ENCODE peak calls at places on chromosomes 7 and 10, in nine cellular contexts. One of them, this sample, is unnamed.

GRCh38 chr10:75234683-75235374 is 928 bp downstream of the COMTD1 start:
- DNase-seq in activated T-helper 9 cell treated with anti-CD3 and anti-CD28 coated beads, Interleukin-2, amount 50 U/mL, for 16 hours: no peak
- DNase-seq in NCI-H1694 treated with DMSO at 0.1 percent for 48 hours: no peak
- DNase-seq in hippocampal formation: no peak
- DNase-seq in NCI-H1092 treated with DMSO at 0.1 percent for 48 hours: peak
- DNase-seq in endothelial cell: peak
- DNase-seq in D341Med: no peak
- DNase-seq in dermis microvascular lymphatic vessel endothelial cell: no peak
- DNase-seq in AG08395: no peak
- DNase-seq in this sample: no peak

GRCh38 chr7:103609778-103610177 is 163.8 kb upstream of the SLC26A5 start:
- DNase-seq in endothelial cell: no peak
- DNase-seq in D341Med: no peak
- DNase-seq in NCI-H1092 treated with DMSO at 0.1 percent for 48 hours: no peak
- DNase-seq in NCI-H1694 treated with DMSO at 0.1 percent for 48 hours: no peak
- DNase-seq in hippocampal formation: no peak
- DNase-seq in dermis microvascular lymphatic vessel endothelial cell: no peak
- DNase-seq in AG08395: no peak
- DNase-seq in activated T-helper 9 cell treated with anti-CD3 and anti-CD28 coated beads, Interleukin-2, amount 50 U/mL, for 16 hours: no peak
- DNase-seq in this sample: no peak

GRCh38 chr10:6431861-6432260 is 148.2 kb downstream of the PRKCQ start:
- DNase-seq in NCI-H1092 treated with DMSO at 0.1 percent for 48 hours: no peak
- DNase-seq in NCI-H1694 treated with DMSO at 0.1 percent for 48 hours: no peak
- DNase-seq in activated T-helper 9 cell treated with anti-CD3 and anti-CD28 coated beads, Interleukin-2, amount 50 U/mL, for 16 hours: no peak
- DNase-seq in dermis microvascular lymphatic vessel endothelial cell: no peak
- DNase-seq in D341Med: no peak
- DNase-seq in hippocampal formation: no peak
- DNase-seq in endothelial cell: no peak
- DNase-seq in AG08395: no peak
- DNase-seq in this sample: no peak

GRCh38 chr7:95847061-95847460 is 74.7 kb downstream of the DYNC1I1 start:
- DNase-seq in D341Med: no peak
- DNase-seq in hippocampal formation: no peak
- DNase-seq in NCI-H1694 treated with DMSO at 0.1 percent for 48 hours: no peak
- DNase-seq in endothelial cell: no peak
- DNase-seq in activated T-helper 9 cell treated with anti-CD3 and anti-CD28 coated beads, Interleukin-2, amount 50 U/mL, for 16 hours: no peak
- DNase-seq in AG08395: no peak
- DNase-seq in NCI-H1092 treated with DMSO at 0.1 percent for 48 hours: no peak
- DNase-seq in dermis microvascular lymphatic vessel endothelial cell: no peak
- DNase-seq in this sample: no peak

GRCh38 chr10:1903982-1904381 is 166.7 kb upstream of the ADARB2 start:
- DNase-seq in hippocampal formation: no peak
- DNase-seq in activated T-helper 9 cell treated with anti-CD3 and anti-CD28 coated beads, Interleukin-2, amount 50 U/mL, for 16 hours: no peak
- DNase-seq in endothelial cell: no peak
- DNase-seq in dermis microvascular lymphatic vessel endothelial cell: no peak
- DNase-seq in AG08395: no peak
- DNase-seq in D341Med: no peak
- DNase-seq in NCI-H1092 treated with DMSO at 0.1 percent for 48 hours: no peak
- DNase-seq in NCI-H1694 treated with DMSO at 0.1 percent for 48 hours: no peak
- DNase-seq in this sample: no peak

GRCh38 chr7:44325811-44326241 is 432 bp upstream of the CAMK2B start:
- DNase-seq in AG08395: no peak
- DNase-seq in activated T-helper 9 cell treated with anti-CD3 and anti-CD28 coated beads, Interleukin-2, amount 50 U/mL, for 16 hours: no peak
- DNase-seq in hippocampal formation: no peak
- DNase-seq in D341Med: peak
- DNase-seq in NCI-H1694 treated with DMSO at 0.1 percent for 48 hours: peak
- DNase-seq in endothelial cell: no peak
- DNase-seq in NCI-H1092 treated with DMSO at 0.1 percent for 48 hours: peak
- DNase-seq in dermis microvascular lymphatic vessel endothelial cell: no peak
- DNase-seq in this sample: no peak

GRCh38 chr10:71494980-71495381 is 98.3 kb downstream of the CDH23 start:
- DNase-seq in activated T-helper 9 cell treated with anti-CD3 and anti-CD28 coated beads, Interleukin-2, amount 50 U/mL, for 16 hours: no peak
- DNase-seq in AG08395: no peak
- DNase-seq in D341Med: no peak
- DNase-seq in endothelial cell: no peak
- DNase-seq in dermis microvascular lymphatic vessel endothelial cell: no peak
- DNase-seq in hippocampal formation: no peak
- DNase-seq in NCI-H1694 treated with DMSO at 0.1 percent for 48 hours: no peak
- DNase-seq in NCI-H1092 treated with DMSO at 0.1 percent for 48 hours: no peak
- DNase-seq in this sample: no peak

GRCh38 chr7:92496876-92497275 is 19.1 kb upstream of the ERVW-1 start:
- DNase-seq in endothelial cell: no peak
- DNase-seq in NCI-H1092 treated with DMSO at 0.1 percent for 48 hours: no peak
- DNase-seq in NCI-H1694 treated with DMSO at 0.1 percent for 48 hours: no peak
- DNase-seq in activated T-helper 9 cell treated with anti-CD3 and anti-CD28 coated beads, Interleukin-2, amount 50 U/mL, for 16 hours: no peak
- DNase-seq in dermis microvascular lymphatic vessel endothelial cell: no peak
- DNase-seq in D341Med: no peak
- DNase-seq in AG08395: no peak
- DNase-seq in hippocampal formation: no peak
- DNase-seq in this sample: no peak

GRCh38 chr7:158549176-158549833 is 38.3 kb downstream of the PTPRN2 start:
- DNase-seq in AG08395: no peak
- DNase-seq in activated T-helper 9 cell treated with anti-CD3 and anti-CD28 coated beads, Interleukin-2, amount 50 U/mL, for 16 hours: no peak
- DNase-seq in NCI-H1694 treated with DMSO at 0.1 percent for 48 hours: no peak
- DNase-seq in dermis microvascular lymphatic vessel endothelial cell: no peak
- DNase-seq in endothelial cell: no peak
- DNase-seq in hippocampal formation: peak
- DNase-seq in NCI-H1092 treated with DMSO at 0.1 percent for 48 hours: no peak
- DNase-seq in D341Med: no peak
- DNase-seq in this sample: no peak

GRCh38 chr7:106756884-106757283 is 95.9 kb upstream of the CCDC71L start:
- DNase-seq in activated T-helper 9 cell treated with anti-CD3 and anti-CD28 coated beads, Interleukin-2, amount 50 U/mL, for 16 hours: no peak
- DNase-seq in dermis microvascular lymphatic vessel endothelial cell: no peak
- DNase-seq in D341Med: no peak
- DNase-seq in AG08395: no peak
- DNase-seq in hippocampal formation: no peak
- DNase-seq in NCI-H1694 treated with DMSO at 0.1 percent for 48 hours: no peak
- DNase-seq in NCI-H1092 treated with DMSO at 0.1 percent for 48 hours: no peak
- DNase-seq in endothelial cell: no peak
- DNase-seq in this sample: no peak

GRCh38 chr7:94969434-94970084 is 62.2 kb downstream of the PPP1R9A start:
- DNase-seq in endothelial cell: no peak
- DNase-seq in hippocampal formation: no peak
- DNase-seq in AG08395: no peak
- DNase-seq in dermis microvascular lymphatic vessel endothelial cell: no peak
- DNase-seq in activated T-helper 9 cell treated with anti-CD3 and anti-CD28 coated beads, Interleukin-2, amount 50 U/mL, for 16 hours: no peak
- DNase-seq in D341Med: no peak
- DNase-seq in NCI-H1092 treated with DMSO at 0.1 percent for 48 hours: no peak
- DNase-seq in NCI-H1694 treated with DMSO at 0.1 percent for 48 hours: no peak
- DNase-seq in this sample: no peak

GRCh38 chr7:44891372-44891771 is 6.0 kb upstream of the PURB start:
- DNase-seq in AG08395: no peak
- DNase-seq in NCI-H1092 treated with DMSO at 0.1 percent for 48 hours: no peak
- DNase-seq in dermis microvascular lymphatic vessel endothelial cell: no peak
- DNase-seq in D341Med: no peak
- DNase-seq in hippocampal formation: no peak
- DNase-seq in NCI-H1694 treated with DMSO at 0.1 percent for 48 hours: no peak
- DNase-seq in endothelial cell: no peak
- DNase-seq in activated T-helper 9 cell treated with anti-CD3 and anti-CD28 coated beads, Interleukin-2, amount 50 U/mL, for 16 hours: no peak
- DNase-seq in this sample: no peak

GRCh38 chr7:47762746-47763062 is 180.8 kb upstream of the TNS3 start:
- DNase-seq in dermis microvascular lymphatic vessel endothelial cell: no peak
- DNase-seq in AG08395: no peak
- DNase-seq in NCI-H1694 treated with DMSO at 0.1 percent for 48 hours: no peak
- DNase-seq in activated T-helper 9 cell treated with anti-CD3 and anti-CD28 coated beads, Interleukin-2, amount 50 U/mL, for 16 hours: no peak
- DNase-seq in hippocampal formation: no peak
- DNase-seq in D341Med: no peak
- DNase-seq in NCI-H1092 treated with DMSO at 0.1 percent for 48 hours: no peak
- DNase-seq in endothelial cell: no peak
- DNase-seq in this sample: no peak

GRCh38 chr10:63866747-63867140 is 345.5 kb downstream of the REEP3 start:
- DNase-seq in D341Med: peak
- DNase-seq in NCI-H1694 treated with DMSO at 0.1 percent for 48 hours: no peak
- DNase-seq in dermis microvascular lymphatic vessel endothelial cell: peak
- DNase-seq in hippocampal formation: no peak
- DNase-seq in activated T-helper 9 cell treated with anti-CD3 and anti-CD28 coated beads, Interleukin-2, amount 50 U/mL, for 16 hours: no peak
- DNase-seq in endothelial cell: no peak
- DNase-seq in NCI-H1092 treated with DMSO at 0.1 percent for 48 hours: peak
- DNase-seq in AG08395: no peak
- DNase-seq in this sample: no peak

GRCh38 chr7:23062452-23062851 is 43.1 kb upstream of the KLHL7 start:
- DNase-seq in NCI-H1694 treated with DMSO at 0.1 percent for 48 hours: no peak
- DNase-seq in endothelial cell: no peak
- DNase-seq in AG08395: no peak
- DNase-seq in D341Med: no peak
- DNase-seq in NCI-H1092 treated with DMSO at 0.1 percent for 48 hours: no peak
- DNase-seq in activated T-helper 9 cell treated with anti-CD3 and anti-CD28 coated beads, Interleukin-2, amount 50 U/mL, for 16 hours: no peak
- DNase-seq in hippocampal formation: no peak
- DNase-seq in dermis microvascular lymphatic vessel endothelial cell: no peak
- DNase-seq in this sample: no peak

GRCh38 chr10:64518456-64518855 is 997.3 kb downstream of the REEP3 start:
- DNase-seq in endothelial cell: no peak
- DNase-seq in activated T-helper 9 cell treated with anti-CD3 and anti-CD28 coated beads, Interleukin-2, amount 50 U/mL, for 16 hours: no peak
- DNase-seq in D341Med: no peak
- DNase-seq in dermis microvascular lymphatic vessel endothelial cell: no peak
- DNase-seq in NCI-H1092 treated with DMSO at 0.1 percent for 48 hours: no peak
- DNase-seq in NCI-H1694 treated with DMSO at 0.1 percent for 48 hours: no peak
- DNase-seq in hippocampal formation: no peak
- DNase-seq in AG08395: no peak
- DNase-seq in this sample: no peak

GRCh38 chr7:69577221-69577620 is 21.1 kb upstream of the AUTS2 start:
- DNase-seq in AG08395: peak
- DNase-seq in dermis microvascular lymphatic vessel endothelial cell: no peak
- DNase-seq in endothelial cell: no peak
- DNase-seq in activated T-helper 9 cell treated with anti-CD3 and anti-CD28 coated beads, Interleukin-2, amount 50 U/mL, for 16 hours: no peak
- DNase-seq in D341Med: no peak
- DNase-seq in hippocampal formation: peak
- DNase-seq in NCI-H1092 treated with DMSO at 0.1 percent for 48 hours: no peak
- DNase-seq in NCI-H1694 treated with DMSO at 0.1 percent for 48 hours: peak
- DNase-seq in this sample: peak

GRCh38 chr10:102118867-102119266 is 1.3 kb downstream of the LDB1 start:
- DNase-seq in AG08395: no peak
- DNase-seq in dermis microvascular lymphatic vessel endothelial cell: no peak
- DNase-seq in NCI-H1092 treated with DMSO at 0.1 percent for 48 hours: no peak
- DNase-seq in NCI-H1694 treated with DMSO at 0.1 percent for 48 hours: no peak
- DNase-seq in D341Med: no peak
- DNase-seq in hippocampal formation: no peak
- DNase-seq in activated T-helper 9 cell treated with anti-CD3 and anti-CD28 coated beads, Interleukin-2, amount 50 U/mL, for 16 hours: no peak
- DNase-seq in endothelial cell: no peak
- DNase-seq in this sample: peak

GRCh38 chr10:132691711-132692153 is 94.2 kb downstream of the NKX6-2 start:
- DNase-seq in hippocampal formation: no peak
- DNase-seq in AG08395: no peak
- DNase-seq in NCI-H1092 treated with DMSO at 0.1 percent for 48 hours: no peak
- DNase-seq in dermis microvascular lymphatic vessel endothelial cell: no peak
- DNase-seq in endothelial cell: no peak
- DNase-seq in D341Med: no peak
- DNase-seq in activated T-helper 9 cell treated with anti-CD3 and anti-CD28 coated beads, Interleukin-2, amount 50 U/mL, for 16 hours: no peak
- DNase-seq in NCI-H1694 treated with DMSO at 0.1 percent for 48 hours: no peak
- DNase-seq in this sample: no peak

GRCh38 chr7:909358-910329 is 33.3 kb downstream of the GET4 start:
- DNase-seq in AG08395: peak
- DNase-seq in endothelial cell: no peak
- DNase-seq in hippocampal formation: no peak
- DNase-seq in dermis microvascular lymphatic vessel endothelial cell: no peak
- DNase-seq in activated T-helper 9 cell treated with anti-CD3 and anti-CD28 coated beads, Interleukin-2, amount 50 U/mL, for 16 hours: no peak
- DNase-seq in D341Med: peak
- DNase-seq in NCI-H1092 treated with DMSO at 0.1 percent for 48 hours: no peak
- DNase-seq in NCI-H1694 treated with DMSO at 0.1 percent for 48 hours: no peak
- DNase-seq in this sample: peak

GRCh38 chr10:3220853-3221252 is 48.3 kb upstream of the PITRM1 start:
- DNase-seq in endothelial cell: no peak
- DNase-seq in dermis microvascular lymphatic vessel endothelial cell: no peak
- DNase-seq in AG08395: peak
- DNase-seq in D341Med: no peak
- DNase-seq in hippocampal formation: no peak
- DNase-seq in activated T-helper 9 cell treated with anti-CD3 and anti-CD28 coated beads, Interleukin-2, amount 50 U/mL, for 16 hours: no peak
- DNase-seq in NCI-H1092 treated with DMSO at 0.1 percent for 48 hours: no peak
- DNase-seq in NCI-H1694 treated with DMSO at 0.1 percent for 48 hours: no peak
- DNase-seq in this sample: no peak

GRCh38 chr10:35387768-35388167 is 51.5 kb downstream of the CCNY start:
- DNase-seq in NCI-H1092 treated with DMSO at 0.1 percent for 48 hours: no peak
- DNase-seq in hippocampal formation: no peak
- DNase-seq in activated T-helper 9 cell treated with anti-CD3 and anti-CD28 coated beads, Interleukin-2, amount 50 U/mL, for 16 hours: no peak
- DNase-seq in NCI-H1694 treated with DMSO at 0.1 percent for 48 hours: no peak
- DNase-seq in dermis microvascular lymphatic vessel endothelial cell: no peak
- DNase-seq in D341Med: no peak
- DNase-seq in AG08395: no peak
- DNase-seq in endothelial cell: no peak
- DNase-seq in this sample: no peak

GRCh38 chr7:1572111-1572510 is 2.3 kb upstream of the PSMG3 start:
- DNase-seq in activated T-helper 9 cell treated with anti-CD3 and anti-CD28 coated beads, Interleukin-2, amount 50 U/mL, for 16 hours: no peak
- DNase-seq in D341Med: no peak
- DNase-seq in AG08395: no peak
- DNase-seq in NCI-H1092 treated with DMSO at 0.1 percent for 48 hours: no peak
- DNase-seq in NCI-H1694 treated with DMSO at 0.1 percent for 48 hours: no peak
- DNase-seq in hippocampal formation: no peak
- DNase-seq in endothelial cell: no peak
- DNase-seq in dermis microvascular lymphatic vessel endothelial cell: no peak
- DNase-seq in this sample: no peak

GRCh38 chr7:50690541-50691011 is 92.1 kb downstream of the GRB10 start:
- DNase-seq in AG08395: no peak
- DNase-seq in endothelial cell: no peak
- DNase-seq in NCI-H1092 treated with DMSO at 0.1 percent for 48 hours: no peak
- DNase-seq in D341Med: no peak
- DNase-seq in dermis microvascular lymphatic vessel endothelial cell: no peak
- DNase-seq in activated T-helper 9 cell treated with anti-CD3 and anti-CD28 coated beads, Interleukin-2, amount 50 U/mL, for 16 hours: no peak
- DNase-seq in NCI-H1694 treated with DMSO at 0.1 percent for 48 hours: no peak
- DNase-seq in hippocampal formation: peak
- DNase-seq in this sample: peak

GRCh38 chr7:100162874-100163533 is 4.5 kb upstream of the TRAPPC14 start:
- DNase-seq in endothelial cell: no peak
- DNase-seq in AG08395: no peak
- DNase-seq in hippocampal formation: no peak
- DNase-seq in activated T-helper 9 cell treated with anti-CD3 and anti-CD28 coated beads, Interleukin-2, amount 50 U/mL, for 16 hours: no peak
- DNase-seq in NCI-H1092 treated with DMSO at 0.1 percent for 48 hours: no peak
- DNase-seq in NCI-H1694 treated with DMSO at 0.1 percent for 48 hours: no peak
- DNase-seq in D341Med: no peak
- DNase-seq in dermis microvascular lymphatic vessel endothelial cell: no peak
- DNase-seq in this sample: no peak

GRCh38 chr7:100378114-100378760 is 5.0 kb downstream of the PILRA start:
- DNase-seq in AG08395: no peak
- DNase-seq in D341Med: no peak
- DNase-seq in activated T-helper 9 cell treated with anti-CD3 and anti-CD28 coated beads, Interleukin-2, amount 50 U/mL, for 16 hours: no peak
- DNase-seq in NCI-H1694 treated with DMSO at 0.1 percent for 48 hours: no peak
- DNase-seq in endothelial cell: no peak
- DNase-seq in NCI-H1092 treated with DMSO at 0.1 percent for 48 hours: no peak
- DNase-seq in hippocampal formation: no peak
- DNase-seq in dermis microvascular lymphatic vessel endothelial cell: no peak
- DNase-seq in this sample: no peak

GRCh38 chr7:47225387-47226170 is 356.3 kb downstream of the TNS3 start:
- DNase-seq in endothelial cell: no peak
- DNase-seq in hippocampal formation: no peak
- DNase-seq in activated T-helper 9 cell treated with anti-CD3 and anti-CD28 coated beads, Interleukin-2, amount 50 U/mL, for 16 hours: no peak
- DNase-seq in dermis microvascular lymphatic vessel endothelial cell: no peak
- DNase-seq in NCI-H1092 treated with DMSO at 0.1 percent for 48 hours: no peak
- DNase-seq in NCI-H1694 treated with DMSO at 0.1 percent for 48 hours: no peak
- DNase-seq in AG08395: peak
- DNase-seq in D341Med: no peak
- DNase-seq in this sample: no peak

GRCh38 chr10:122503004-122503403 is 41.7 kb downstream of the HTRA1 start:
- DNase-seq in AG08395: no peak
- DNase-seq in activated T-helper 9 cell treated with anti-CD3 and anti-CD28 coated beads, Interleukin-2, amount 50 U/mL, for 16 hours: no peak
- DNase-seq in D341Med: no peak
- DNase-seq in dermis microvascular lymphatic vessel endothelial cell: no peak
- DNase-seq in endothelial cell: no peak
- DNase-seq in NCI-H1694 treated with DMSO at 0.1 percent for 48 hours: no peak
- DNase-seq in hippocampal formation: no peak
- DNase-seq in NCI-H1092 treated with DMSO at 0.1 percent for 48 hours: no peak
- DNase-seq in this sample: no peak

GRCh38 chr10:79246606-79247275 is 100.5 kb upstream of the PPIF start:
- DNase-seq in dermis microvascular lymphatic vessel endothelial cell: peak
- DNase-seq in NCI-H1694 treated with DMSO at 0.1 percent for 48 hours: no peak
- DNase-seq in endothelial cell: peak
- DNase-seq in D341Med: no peak
- DNase-seq in AG08395: peak
- DNase-seq in NCI-H1092 treated with DMSO at 0.1 percent for 48 hours: no peak
- DNase-seq in activated T-helper 9 cell treated with anti-CD3 and anti-CD28 coated beads, Interleukin-2, amount 50 U/mL, for 16 hours: no peak
- DNase-seq in hippocampal formation: peak
- DNase-seq in this sample: peak

GRCh38 chr7:131238260-131238940 is 89.3 kb upstream of the MKLN1 start:
- DNase-seq in NCI-H1092 treated with DMSO at 0.1 percent for 48 hours: no peak
- DNase-seq in dermis microvascular lymphatic vessel endothelial cell: no peak
- DNase-seq in NCI-H1694 treated with DMSO at 0.1 percent for 48 hours: no peak
- DNase-seq in D341Med: no peak
- DNase-seq in hippocampal formation: no peak
- DNase-seq in AG08395: peak
- DNase-seq in activated T-helper 9 cell treated with anti-CD3 and anti-CD28 coated beads, Interleukin-2, amount 50 U/mL, for 16 hours: no peak
- DNase-seq in endothelial cell: no peak
- DNase-seq in this sample: no peak

GRCh38 chr10:114550756-114551290 is 107.3 kb downstream of the ABLIM1 start:
- DNase-seq in NCI-H1694 treated with DMSO at 0.1 percent for 48 hours: peak
- DNase-seq in D341Med: no peak
- DNase-seq in endothelial cell: no peak
- DNase-seq in NCI-H1092 treated with DMSO at 0.1 percent for 48 hours: peak
- DNase-seq in AG08395: peak
- DNase-seq in dermis microvascular lymphatic vessel endothelial cell: peak
- DNase-seq in hippocampal formation: peak
- DNase-seq in activated T-helper 9 cell treated with anti-CD3 and anti-CD28 coated beads, Interleukin-2, amount 50 U/mL, for 16 hours: no peak
- DNase-seq in this sample: peak

This sample was measured in globus pallidus.